ENCODE peak calls at places on chromosomes 16 and 17, in seven cellular contexts. O, B, D, R, J, K and G are unnamed samples.

GRCh38 chr16:21608647-21609328 is 9.4 kb downstream of the METTL9 start:
- DNase-seq in O (peak), B (no peak), R (no peak), J (no peak), K (no peak), D (no peak), G (no peak)

GRCh38 chr17:41578971-41579370 is 7.1 kb upstream of the KRT9 start:
- DNase-seq in R (no peak), B (no peak), K (no peak), J (no peak), O (no peak), D (no peak), G (no peak)

GRCh38 chr17:30093463-30094147 is 23.0 kb upstream of the NSRP1 start:
- DNase-seq in K (peak), B (peak), D (peak), R (no peak), O (peak), J (no peak), G (no peak)

GRCh38 chr17:45371414-45372324 is 54.8 kb upstream of the MAP3K14 start:
- DNase-seq in K (peak), D (peak), R (no peak), O (peak), J (peak), B (peak), G (no peak)

GRCh38 chr16:13873835-13874438 is 46.0 kb upstream of the ERCC4 start:
- DNase-seq in J (no peak), R (no peak), B (peak), K (peak), O (peak), D (peak), G (no peak)

GRCh38 chr17:9520649-9521435 is 54.8 kb downstream of the STX8 start:
- DNase-seq in R (no peak), D (no peak), B (no peak), K (no peak), O (no peak), J (no peak), G (no peak)

GRCh38 chr16:14232106-14232890 is 161.2 kb downstream of the MRTFB start:
- DNase-seq in B (peak), J (no peak), R (no peak), D (no peak), K (no peak), O (peak), G (no peak)

GRCh38 chr17:63395075-63395815 is 50.9 kb downstream of the CYB561 start:
- DNase-seq in R (no peak), J (no peak), O (peak), D (no peak), K (no peak), B (peak), G (no peak)

GRCh38 chr16:75264531-75264998 is 13.1 kb upstream of the BCAR1 start:
- DNase-seq in B (peak), D (no peak), K (no peak), J (no peak), R (peak), O (peak), G (no peak)

GRCh38 chr16:67399749-67400704 is 6.7 kb upstream of the TPPP3 start:
- DNase-seq in D (no peak), O (no peak), K (no peak), R (no peak), B (no peak), J (no peak), G (no peak)

GRCh38 chr17:28623696-28624095 is 9.7 kb upstream of the RSKR start:
- DNase-seq in K (no peak), O (no peak), D (no peak), J (no peak), R (no peak), B (no peak), G (no peak)

GRCh38 chr17:78378225-78379133 is at the start of gene PGS1:
- DNase-seq in B (peak), R (peak), O (peak), J (no peak), D (peak), K (peak), G (no peak)

GRCh38 chr17:57750930-57751329 is 5.8 kb upstream of the CCDC182 start:
- DNase-seq in B (no peak), O (no peak), K (no peak), D (no peak), J (no peak), R (no peak), G (no peak)

GRCh38 chr16:24745791-24746190 is 16.3 kb downstream of the TNRC6A start:
- DNase-seq in O (no peak), K (no peak), B (no peak), D (no peak), J (no peak), R (no peak), G (no peak)

DNA sequence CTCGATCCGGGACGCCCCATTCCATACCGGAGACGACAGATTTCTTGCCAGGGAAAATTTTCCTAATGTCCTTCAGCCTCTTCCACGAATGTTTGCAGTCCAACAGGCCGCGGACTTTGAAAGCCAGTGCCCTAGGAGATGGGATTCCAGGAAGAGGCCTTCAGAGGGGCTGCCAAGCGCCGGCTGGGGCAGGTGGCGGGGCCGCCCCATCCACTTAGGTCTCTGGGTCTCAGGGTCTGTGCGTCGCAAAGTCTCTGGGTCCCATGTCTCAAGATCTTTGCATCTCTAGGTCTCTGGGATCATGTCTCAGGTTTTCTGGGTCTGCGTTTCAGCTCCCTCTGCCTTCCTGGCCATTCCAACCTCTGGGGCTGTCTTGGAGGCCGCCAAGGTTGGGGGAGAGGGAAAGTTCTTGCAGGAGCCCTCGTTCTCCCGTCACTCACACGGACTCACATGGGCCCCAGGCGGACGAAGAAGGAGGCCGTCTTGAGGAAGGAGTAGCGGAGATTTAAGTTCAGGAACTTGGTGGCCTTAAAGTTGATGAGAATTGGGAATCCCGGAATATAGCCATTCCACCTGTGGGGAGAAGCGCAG is 7.2 kb downstream of the ALOX12B start:
- DNase-seq in R (no peak), O (no peak), J (no peak), B (peak), D (no peak), K (no peak), G (no peak)
- H3K4me3 ChIP-seq in R (peak), O (no peak), J (peak), B (no peak), D (peak), K (peak), G (no peak)

GRCh38 chr17:36760425-36760824 is 159.0 kb downstream of the MRM1 start:
- DNase-seq in R (no peak), O (no peak), K (no peak), B (no peak), J (no peak), D (no peak), G (no peak)
- TF ChIP-seq CTCF in R (no peak), O (no peak), K (no peak), B (no peak), J (no peak), D (no peak), G (no peak)

DNA sequence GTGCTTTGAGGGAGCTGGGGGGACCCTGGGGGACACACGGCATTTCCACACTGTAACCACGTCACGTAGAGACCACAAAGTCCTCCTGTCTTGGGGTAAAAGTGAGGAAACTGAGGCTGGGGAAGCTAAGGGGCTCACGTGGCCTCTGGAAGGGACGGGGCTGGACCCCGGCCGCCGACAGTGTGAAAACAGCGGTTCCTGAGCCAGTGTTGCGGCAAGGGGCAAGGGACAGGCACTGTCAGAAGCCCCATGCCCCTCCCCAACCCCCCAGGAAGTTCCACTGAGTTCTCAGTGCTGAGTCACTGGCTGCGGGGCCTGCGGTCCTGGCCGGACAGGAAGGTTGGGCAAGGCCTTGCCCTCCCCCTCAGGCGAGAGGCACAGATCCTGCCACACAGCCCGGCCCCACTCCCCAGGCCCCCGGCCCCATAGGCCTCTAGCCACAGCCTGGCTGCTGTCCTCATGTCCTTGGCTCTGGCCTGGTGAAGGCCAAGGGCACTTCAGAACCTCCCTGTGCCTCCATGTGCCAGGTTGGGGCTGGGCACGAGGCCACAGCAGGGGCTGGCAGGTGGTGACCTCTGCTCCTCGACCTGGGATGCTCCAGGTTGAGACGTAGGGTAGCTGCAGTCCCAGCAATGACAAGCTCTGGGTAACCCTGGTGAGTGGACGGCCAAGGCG is 5.0 kb upstream of the CCDC57 start:
- DNase-seq in J (peak), R (peak), K (peak), B (peak), D (no peak), O (peak), G (no peak)
- H3K4me3 ChIP-seq in J (no peak), R (no peak), K (peak), B (no peak), D (no peak), O (no peak), G (no peak)

DNA sequence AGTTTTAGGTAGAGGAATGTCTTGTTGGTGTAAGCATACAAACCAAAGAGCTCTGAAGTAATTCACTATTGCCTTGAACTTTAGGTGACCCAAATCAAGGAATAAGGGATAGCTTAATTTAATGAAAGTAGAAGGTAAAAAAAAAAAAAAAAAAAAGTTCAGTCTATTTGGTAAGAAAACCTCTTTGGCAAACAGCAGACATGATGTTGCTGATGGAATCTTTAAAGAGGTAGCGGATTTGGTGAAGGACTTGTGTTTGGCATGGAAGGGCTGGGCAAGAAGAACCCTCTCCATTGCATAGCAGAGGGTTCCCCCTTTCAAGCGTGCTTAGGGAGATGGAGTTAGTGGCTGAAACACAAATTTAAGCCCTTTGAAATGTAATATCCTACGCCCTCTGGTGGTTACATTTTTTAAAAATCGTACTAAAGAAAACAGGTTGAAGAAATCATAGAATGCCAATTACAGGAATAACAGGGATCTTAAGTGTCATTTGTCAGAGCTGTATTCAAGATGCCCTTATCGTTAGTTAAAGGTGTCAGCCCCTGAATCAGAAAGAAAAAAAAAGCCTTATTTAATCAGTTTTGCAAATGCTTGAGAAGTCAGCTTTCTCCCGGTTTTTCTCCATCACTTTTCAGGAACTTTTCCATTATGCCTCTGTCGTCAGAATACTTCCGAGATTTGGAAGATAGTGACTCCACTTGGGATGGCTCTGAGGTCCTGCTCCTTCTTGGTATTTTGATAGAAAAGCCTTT is 383.1 kb downstream of the KCNJ2 start:
- DNase-seq in R (no peak), D (peak), O (peak), B (peak), K (no peak), J (no peak), G (peak)
- TF ChIP-seq CTCF in R (peak), D (peak), O (no peak), B (peak), K (peak), J (peak), G (peak)

DNA sequence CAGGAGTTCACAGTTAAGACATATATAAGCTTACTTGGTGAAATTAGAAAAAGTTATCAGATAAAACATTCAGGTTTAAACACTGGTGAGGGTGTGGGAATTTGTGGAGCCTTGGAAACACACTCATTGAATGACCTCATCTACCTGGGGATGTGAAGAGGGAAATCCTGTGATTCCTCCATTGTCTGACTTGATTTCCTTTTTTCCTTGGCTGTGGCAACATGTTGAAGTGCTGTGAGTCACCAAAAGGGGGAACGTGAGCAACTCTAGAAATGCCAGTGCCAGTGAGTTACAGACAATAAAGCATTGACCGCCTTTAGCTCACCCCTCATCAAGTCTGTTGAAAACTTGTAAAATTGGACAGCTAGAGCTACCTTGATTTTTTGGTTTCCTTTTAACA is 1.8 kb downstream of the HMOX2 start:
- DNase-seq in D (no peak), B (peak), J (no peak), O (peak), K (peak), R (no peak), G (no peak)
- H3K4me3 ChIP-seq in D (no peak), B (no peak), J (peak), O (no peak), K (peak), R (peak), G (no peak)

DNA sequence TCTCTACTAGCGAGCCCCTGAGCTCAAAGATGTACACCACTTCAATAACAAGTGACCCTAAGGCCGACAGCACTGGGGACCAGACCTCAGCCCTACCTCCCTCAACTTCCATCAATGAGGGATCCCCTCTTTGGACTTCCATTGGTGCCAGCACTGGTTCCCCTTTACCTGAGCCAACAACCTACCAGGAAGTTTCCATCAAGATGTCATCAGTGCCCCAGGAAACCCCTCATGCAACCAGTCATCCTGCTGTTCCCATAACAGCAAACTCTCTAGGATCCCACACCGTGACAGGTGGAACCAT is 734 bp downstream of the SPN start:
- DNase-seq in B (no peak), O (no peak), D (no peak), K (no peak), R (no peak), J (no peak), G (no peak)
- TF ChIP-seq CTCF in B (no peak), O (no peak), D (no peak), K (no peak), R (no peak), J (no peak), G (no peak)

GRCh38 chr16:166375-167116 is 768 bp downstream of the HBM start:
- DNase-seq in K (no peak), J (no peak), B (no peak), O (no peak), D (no peak), R (no peak), G (no peak)
- H3K4me3 ChIP-seq in K (no peak), J (no peak), B (no peak), O (no peak), D (no peak), R (peak), G (no peak)